ENCODE peak calls at places on chromosomes 16 and 17, in seven cellular contexts. R is A549; H is CD8-positive, alpha-beta T cell; F is hepatocyte; M is AG04449; K is NB4; T is cardiac muscle cell. V is an unnamed sample.

GRCh38 chr16:79054593-79054992 is 545.9 kb downstream of the MAF start:
- DNase-seq in R (no peak), H (no peak), F (peak), M (no peak), K (no peak), T (no peak), V (no peak)

GRCh38 chr16:19168173-19169080 is at the start of gene SYT17:
- DNase-seq in R (peak), H (no peak), F (peak), M (no peak), K (no peak), T (no peak), V (peak)

GRCh38 chr17:34527908-34528470 is 51.4 kb upstream of the TMEM132E start:
- DNase-seq in R (peak), H (no peak), F (no peak), M (no peak), K (peak), T (no peak), V (no peak)

GRCh38 chr17:7835818-7836595 is 2.0 kb downstream of the KDM6B start:
- DNase-seq in R (peak), H (no peak), F (no peak), M (no peak), K (peak), T (no peak), V (no peak)

GRCh38 chr16:71337631-71338030 is 20.9 kb upstream of the CALB2 start:
- DNase-seq in R (no peak), H (no peak), F (no peak), M (no peak), K (no peak), T (no peak), V (no peak)

GRCh38 chr17:80695979-80696378 is 151.3 kb downstream of the RPTOR start:
- DNase-seq in R (no peak), H (no peak), F (no peak), M (no peak), K (no peak), T (no peak), V (no peak)

GRCh38 chr16:88747588-88748301 is 37.3 kb downstream of the PIEZO1 start:
- DNase-seq in R (peak), H (no peak), F (no peak), M (no peak), K (peak), T (peak), V (peak)

GRCh38 chr17:40548491-40548981 is 16.7 kb downstream of the CCR7 start:
- DNase-seq in R (no peak), H (no peak), F (no peak), M (no peak), K (no peak), T (no peak), V (no peak)

GRCh38 chr17:38873646-38874380 is 4.0 kb downstream of the LASP1 start:
- DNase-seq in R (peak), H (no peak), F (no peak), M (no peak), K (no peak), T (no peak), V (no peak)

GRCh38 chr16:87160752-87161337 is 156.3 kb downstream of the C16orf95 start:
- DNase-seq in R (no peak), H (no peak), F (no peak), M (no peak), K (peak), T (peak), V (no peak)

GRCh38 chr16:12332553-12332952 is 356.0 kb downstream of the SNX29 start:
- DNase-seq in R (no peak), H (no peak), F (no peak), M (no peak), K (no peak), T (no peak), V (no peak)

GRCh38 chr17:47297661-47298400 is 25.9 kb upstream of the EFCAB13 start:
- DNase-seq in R (no peak), H (no peak), F (no peak), M (no peak), K (no peak), T (no peak), V (no peak)

GRCh38 chr16:14486520-14487303 is 143.3 kb downstream of the PARN start:
- DNase-seq in R (peak), H (no peak), F (peak), M (peak), K (peak), T (peak), V (no peak)

GRCh38 chr17:62321451-62321850 is 58.9 kb upstream of the EFCAB3 start:
- DNase-seq in R (no peak), H (no peak), F (no peak), M (no peak), K (no peak), T (peak), V (no peak)

GRCh38 chr16:31301708-31302400 is 42.1 kb downstream of the ITGAM start:
- DNase-seq in R (peak), H (no peak), F (peak), M (no peak), K (peak), T (peak), V (peak)

GRCh38 chr16:31298340-31298739 is 38.6 kb downstream of the ITGAM start:
- DNase-seq in R (no peak), H (no peak), F (no peak), M (no peak), K (no peak), T (no peak), V (no peak)

GRCh38 chr16:31295206-31295605 is 35.4 kb downstream of the ITGAM start:
- DNase-seq in R (no peak), H (no peak), F (no peak), M (no peak), K (no peak), T (no peak), V (no peak)

GRCh38 chr16:31297496-31297895 is 37.7 kb downstream of the ITGAM start:
- DNase-seq in R (no peak), H (no peak), F (no peak), M (no peak), K (no peak), T (no peak), V (no peak)

DNA sequence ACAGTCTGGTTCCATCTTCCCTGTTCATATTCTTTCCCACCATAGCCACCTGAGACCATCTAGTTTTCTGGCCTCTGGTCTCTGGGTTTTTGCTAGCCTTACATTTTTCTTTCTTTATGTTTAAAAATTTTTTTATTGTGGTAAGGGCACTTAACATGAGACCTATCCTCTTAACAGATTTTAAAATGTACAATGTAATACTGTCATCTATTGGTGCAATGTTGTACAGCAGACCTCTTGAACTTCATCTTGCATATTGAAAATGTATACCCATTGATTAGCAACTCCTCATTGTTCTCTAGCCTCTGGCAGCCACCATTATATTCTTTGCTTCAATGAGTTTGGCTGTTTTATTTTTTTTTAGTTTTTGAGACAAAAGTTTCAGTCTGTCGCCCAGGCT is 39.2 kb downstream of the ITGAM start:
- DNase-seq in R (peak), H (no peak), F (no peak), M (no peak), K (peak), T (peak), V (no peak)
- TF ChIP-seq CTCF in R (peak), H (no peak), F (peak), M (no peak), K (peak), T (no peak), V (no peak)

GRCh38 chr16:23140082-23140481 is 9.2 kb downstream of the USP31 start:
- DNase-seq in R (no peak), H (no peak), F (no peak), M (no peak), K (no peak), T (no peak), V (no peak)
- TF ChIP-seq CTCF in R (no peak), H (no peak), F (no peak), M (no peak), K (no peak), T (no peak), V (no peak)

GRCh38 chr17:15007001-15007400 is 258.1 kb downstream of the PMP22 start:
- DNase-seq in R (no peak), H (no peak), F (no peak), M (no peak), K (no peak), T (no peak), V (no peak)
- TF ChIP-seq CTCF in R (no peak), H (no peak), F (no peak), M (no peak), K (no peak), T (no peak), V (no peak)

DNA sequence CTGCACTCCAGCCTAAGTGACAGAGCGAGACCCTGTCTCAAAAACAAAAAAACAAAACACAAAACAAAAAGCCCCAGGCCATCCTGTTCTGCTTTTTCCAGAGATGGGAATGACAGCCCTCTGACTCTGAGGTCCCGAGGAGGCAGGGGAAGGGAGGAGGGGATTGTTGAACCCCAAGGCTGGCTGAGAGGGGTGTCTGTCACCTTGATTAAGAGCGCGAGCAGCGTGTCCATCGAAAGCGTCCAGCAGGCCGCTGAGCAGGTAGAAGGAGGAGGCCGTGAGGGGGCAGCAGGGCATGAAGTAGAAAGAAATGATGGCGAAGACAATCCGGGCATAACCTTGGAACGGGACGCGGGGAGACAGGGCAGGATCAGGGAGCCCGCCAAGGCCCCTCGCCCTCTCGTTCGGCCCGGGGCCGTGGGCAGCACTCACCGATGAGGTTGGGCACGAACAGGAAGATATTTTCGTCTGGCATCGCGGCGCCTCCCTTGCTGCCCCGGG is 593 bp downstream of the CDIPT start:
- DNase-seq in R (peak), H (no peak), F (peak), M (no peak), K (no peak), T (peak), V (peak)
- TF ChIP-seq CTCF in R (no peak), H (no peak), F (peak), M (peak), K (no peak), T (peak), V (no peak)

GRCh38 chr16:61014869-61015268 is 1021.4 kb downstream of the CDH8 start:
- DNase-seq in R (no peak), H (no peak), F (no peak), M (no peak), K (peak), T (no peak), V (no peak)
- TF ChIP-seq CTCF in R (no peak), H (no peak), F (no peak), M (no peak), K (peak), T (no peak), V (no peak)

GRCh38 chr16:84088695-84089395 is 27.9 kb downstream of the MBTPS1 start:
- DNase-seq in R (peak), H (peak), F (no peak), M (no peak), K (peak), T (no peak), V (peak)
- TF ChIP-seq CTCF in R (no peak), H (peak), F (no peak), M (no peak), K (no peak), T (no peak), V (peak)

GRCh38 chr16:85104147-85104546 is 8.1 kb downstream of the CIBAR2 start:
- DNase-seq in R (no peak), H (no peak), F (no peak), M (no peak), K (no peak), T (no peak), V (no peak)
- TF ChIP-seq CTCF in R (no peak), H (no peak), F (no peak), M (no peak), K (peak), T (no peak), V (no peak)

GRCh38 chr16:67444259-67445125 is 13.6 kb downstream of the HSD11B2 start:
- DNase-seq in R (no peak), H (no peak), F (no peak), M (no peak), K (no peak), T (no peak), V (no peak)
- TF ChIP-seq CTCF in R (no peak), H (no peak), F (no peak), M (no peak), K (no peak), T (no peak), V (no peak)

GRCh38 chr17:29931253-29931932 is 1.4 kb upstream of the SSH2 start:
- DNase-seq in R (peak), H (peak), F (peak), M (no peak), K (peak), T (peak), V (peak)

GRCh38 chr17:29929006-29929543 is 953 bp downstream of the SSH2 start:
- DNase-seq in R (peak), H (peak), F (peak), M (no peak), K (peak), T (peak), V (no peak)

GRCh38 chr17:29930399-29931010 is 477 bp upstream of the SSH2 start:
- DNase-seq in R (no peak), H (peak), F (no peak), M (no peak), K (no peak), T (no peak), V (no peak)

GRCh38 chr17:29927546-29927945 is 2.5 kb downstream of the SSH2 start:
- DNase-seq in R (no peak), H (no peak), F (no peak), M (no peak), K (no peak), T (peak), V (no peak)

GRCh38 chr17:29929544-29930398 is at the start of gene SSH2:
- DNase-seq in R (peak), H (peak), F (peak), M (no peak), K (peak), T (peak), V (peak)
- TF ChIP-seq CTCF in R (no peak), H (no peak), F (no peak), M (peak), K (no peak), T (no peak), V (no peak)

GRCh38 chr17:15882058-15882720 is 62.7 kb upstream of the ADORA2B start:
- DNase-seq in R (no peak), H (no peak), F (no peak), M (no peak), K (peak), T (no peak), V (no peak)
- TF ChIP-seq CTCF in R (no peak), H (no peak), F (no peak), M (no peak), K (no peak), T (peak), V (no peak)

V was measured in GM13976.